ENCODE peak calls at places on chromosomes 7 and 10, in nine cellular contexts. One of them, this sample, is unnamed.

GRCh38 chr7:43850348-43851116 is 18.8 kb downstream of the MRPS24 start:
- DNase-seq in Panc1: no peak
- DNase-seq in stomach: no peak
- DNase-seq in SK-N-SH: no peak
- DNase-seq in HepG2: no peak
- DNase-seq in sigmoid colon: no peak
- DNase-seq in spleen: no peak
- DNase-seq in H1: no peak
- DNase-seq in transverse colon: no peak
- DNase-seq in this sample: no peak

GRCh38 chr10:70337201-70337651 is 45.2 kb downstream of the LRRC20 start:
- DNase-seq in Panc1: no peak
- DNase-seq in stomach: no peak
- DNase-seq in SK-N-SH: no peak
- DNase-seq in HepG2: no peak
- DNase-seq in sigmoid colon: peak; percentile 36
- DNase-seq in spleen: peak; percentile 63
- DNase-seq in H1: no peak
- DNase-seq in transverse colon: peak; percentile 4
- DNase-seq in this sample: no peak

GRCh38 chr10:80202934-80203834 is 2.2 kb downstream of the ANXA11 start:
- DNase-seq in Panc1: no peak
- DNase-seq in stomach: peak; percentile 73
- DNase-seq in SK-N-SH: no peak
- DNase-seq in HepG2: peak; percentile 77
- DNase-seq in sigmoid colon: peak; percentile 91
- DNase-seq in spleen: peak; percentile 88
- DNase-seq in H1: peak; percentile 34
- DNase-seq in transverse colon: peak; percentile 72
- DNase-seq in this sample: no peak

GRCh38 chr7:69994218-69994617 is 395.9 kb downstream of the AUTS2 start:
- DNase-seq in Panc1: no peak
- DNase-seq in stomach: no peak
- DNase-seq in SK-N-SH: no peak
- DNase-seq in HepG2: no peak
- DNase-seq in sigmoid colon: no peak
- DNase-seq in spleen: no peak
- DNase-seq in H1: no peak
- DNase-seq in transverse colon: no peak
- DNase-seq in this sample: no peak

GRCh38 chr7:31857178-31857577 is 170.2 kb downstream of the PPP1R17 start:
- DNase-seq in Panc1: no peak
- DNase-seq in stomach: no peak
- DNase-seq in SK-N-SH: no peak
- DNase-seq in HepG2: no peak
- DNase-seq in sigmoid colon: no peak
- DNase-seq in spleen: no peak
- DNase-seq in H1: no peak
- DNase-seq in transverse colon: no peak
- DNase-seq in this sample: no peak

GRCh38 chr7:117283779-117284178 is 39.1 kb downstream of the WNT2 start:
- DNase-seq in Panc1: no peak
- DNase-seq in stomach: no peak
- DNase-seq in SK-N-SH: no peak
- DNase-seq in HepG2: no peak
- DNase-seq in sigmoid colon: no peak
- DNase-seq in spleen: no peak
- DNase-seq in H1: no peak
- DNase-seq in transverse colon: no peak
- DNase-seq in this sample: no peak

GRCh38 chr7:2870471-2870941 is 26.4 kb upstream of the GNA12 start:
- DNase-seq in Panc1: no peak
- DNase-seq in stomach: peak; percentile 63
- DNase-seq in SK-N-SH: peak; percentile 29
- DNase-seq in HepG2: no peak
- DNase-seq in sigmoid colon: peak; percentile 86
- DNase-seq in spleen: peak; percentile 90
- DNase-seq in H1: no peak
- DNase-seq in transverse colon: peak; percentile 61
- DNase-seq in this sample: no peak

GRCh38 chr7:4220011-4220410 is 462.1 kb upstream of the FOXK1 start:
- DNase-seq in Panc1: no peak
- DNase-seq in stomach: no peak
- DNase-seq in SK-N-SH: no peak
- DNase-seq in HepG2: no peak
- DNase-seq in sigmoid colon: no peak
- DNase-seq in spleen: no peak
- DNase-seq in H1: no peak
- DNase-seq in transverse colon: no peak
- DNase-seq in this sample: no peak

DNA sequence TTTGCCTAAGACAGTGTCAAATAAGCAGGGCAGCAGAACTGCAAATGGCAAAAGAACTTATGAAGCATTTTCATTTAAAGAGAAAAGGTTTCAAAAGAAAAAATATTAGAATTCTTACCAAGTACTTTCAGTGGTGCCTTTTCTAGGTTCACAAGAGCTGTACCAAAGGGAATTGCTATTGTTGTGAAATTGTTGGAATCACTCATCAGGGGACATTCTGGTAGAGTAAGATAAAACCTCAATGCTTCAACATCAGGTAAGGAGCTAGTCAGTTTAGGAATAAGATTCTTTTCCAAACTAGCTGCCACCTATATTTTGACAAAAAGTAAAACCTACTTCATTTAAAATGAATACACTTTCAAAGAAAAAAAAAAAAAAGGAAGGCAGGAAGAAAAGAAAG is 85.0 kb downstream of the HERC4 start:
- DNase-seq in Panc1: no peak
- DNase-seq in stomach: no peak
- DNase-seq in SK-N-SH: no peak
- DNase-seq in HepG2: no peak
- DNase-seq in sigmoid colon: no peak
- DNase-seq in spleen: no peak
- DNase-seq in H1: no peak
- DNase-seq in transverse colon: no peak
- DNase-seq in this sample: no peak
- TF ChIP-seq POLR2AphosphoS5 in Panc1: no peak
- TF ChIP-seq POLR2AphosphoS5 in stomach: no peak
- TF ChIP-seq POLR2AphosphoS5 in SK-N-SH: no peak
- TF ChIP-seq POLR2AphosphoS5 in HepG2: no peak
- TF ChIP-seq POLR2AphosphoS5 in sigmoid colon: no peak
- TF ChIP-seq POLR2AphosphoS5 in spleen: no peak
- TF ChIP-seq POLR2AphosphoS5 in H1: no peak
- TF ChIP-seq POLR2AphosphoS5 in transverse colon: no peak
- TF ChIP-seq POLR2AphosphoS5 in this sample: no peak

DNA sequence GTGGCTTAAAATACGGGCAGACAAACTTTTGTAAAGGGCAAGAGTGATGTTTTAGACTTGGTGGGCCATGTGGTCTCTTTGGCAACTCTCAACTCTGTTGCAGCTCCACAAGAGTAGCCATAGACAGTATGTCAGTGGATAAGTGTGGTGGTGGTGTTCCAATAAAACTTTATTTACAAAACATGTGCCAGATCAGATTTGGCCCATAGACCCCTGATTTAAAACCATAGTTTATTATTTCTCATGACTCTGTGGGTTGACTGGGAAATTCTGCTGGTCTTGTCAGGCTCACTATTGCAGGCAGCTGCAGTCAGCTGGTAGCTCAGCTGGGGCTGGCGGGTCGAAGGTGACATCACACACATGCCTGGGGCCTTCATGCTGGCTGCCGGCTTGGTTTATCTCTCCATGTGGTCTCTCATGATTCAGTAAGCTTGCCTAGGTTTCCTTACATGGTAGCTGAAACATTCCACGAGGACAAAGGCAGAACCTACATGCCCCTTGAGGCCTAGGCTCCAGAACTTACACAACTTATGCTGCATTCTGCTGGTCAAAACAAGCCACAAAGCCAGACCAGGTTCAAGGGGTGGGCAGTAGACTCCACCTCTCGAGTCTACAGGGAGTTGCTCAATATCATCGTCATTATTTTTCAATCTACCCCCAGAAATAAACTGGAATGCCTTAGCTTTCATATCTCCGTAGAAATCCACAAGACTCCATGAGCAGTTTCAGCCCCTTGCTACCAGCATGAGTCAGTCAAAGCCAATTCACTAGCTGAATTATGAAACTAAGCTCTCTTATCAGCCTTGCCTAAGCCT is 245.7 kb downstream of the WDR11 start:
- DNase-seq in Panc1: no peak
- DNase-seq in stomach: peak; percentile 33
- DNase-seq in SK-N-SH: no peak
- DNase-seq in HepG2: peak; percentile 24
- DNase-seq in sigmoid colon: no peak
- DNase-seq in spleen: no peak
- DNase-seq in H1: no peak
- DNase-seq in transverse colon: peak; percentile 22
- DNase-seq in this sample: no peak
- TF ChIP-seq POLR2AphosphoS5 in Panc1: no peak
- TF ChIP-seq POLR2AphosphoS5 in stomach: no peak
- TF ChIP-seq POLR2AphosphoS5 in SK-N-SH: no peak
- TF ChIP-seq POLR2AphosphoS5 in HepG2: no peak
- TF ChIP-seq POLR2AphosphoS5 in sigmoid colon: no peak
- TF ChIP-seq POLR2AphosphoS5 in spleen: no peak
- TF ChIP-seq POLR2AphosphoS5 in H1: no peak
- TF ChIP-seq POLR2AphosphoS5 in transverse colon: no peak
- TF ChIP-seq POLR2AphosphoS5 in this sample: no peak

GRCh38 chr7:28082071-28082470 is 98.5 kb downstream of the JAZF1 start:
- DNase-seq in Panc1: no peak
- DNase-seq in stomach: no peak
- DNase-seq in SK-N-SH: no peak
- DNase-seq in HepG2: no peak
- DNase-seq in sigmoid colon: no peak
- DNase-seq in spleen: no peak
- DNase-seq in H1: no peak
- DNase-seq in transverse colon: no peak
- DNase-seq in this sample: no peak

GRCh38 chr7:28081016-28081415 is 99.6 kb downstream of the JAZF1 start:
- DNase-seq in Panc1: no peak
- DNase-seq in stomach: no peak
- DNase-seq in SK-N-SH: peak; percentile 31
- DNase-seq in HepG2: no peak
- DNase-seq in sigmoid colon: no peak
- DNase-seq in spleen: no peak
- DNase-seq in H1: no peak
- DNase-seq in transverse colon: peak; percentile 24
- DNase-seq in this sample: no peak

GRCh38 chr7:28086198-28086597 is 94.4 kb downstream of the JAZF1 start:
- DNase-seq in Panc1: no peak
- DNase-seq in stomach: no peak
- DNase-seq in SK-N-SH: no peak
- DNase-seq in HepG2: no peak
- DNase-seq in sigmoid colon: no peak
- DNase-seq in spleen: no peak
- DNase-seq in H1: no peak
- DNase-seq in transverse colon: no peak
- DNase-seq in this sample: no peak

GRCh38 chr7:28083998-28084985 is 96.3 kb downstream of the JAZF1 start:
- DNase-seq in Panc1: no peak
- DNase-seq in stomach: no peak
- DNase-seq in SK-N-SH: no peak
- DNase-seq in HepG2: no peak
- DNase-seq in sigmoid colon: no peak
- DNase-seq in spleen: no peak
- DNase-seq in H1: no peak
- DNase-seq in transverse colon: no peak
- DNase-seq in this sample: no peak

DNA sequence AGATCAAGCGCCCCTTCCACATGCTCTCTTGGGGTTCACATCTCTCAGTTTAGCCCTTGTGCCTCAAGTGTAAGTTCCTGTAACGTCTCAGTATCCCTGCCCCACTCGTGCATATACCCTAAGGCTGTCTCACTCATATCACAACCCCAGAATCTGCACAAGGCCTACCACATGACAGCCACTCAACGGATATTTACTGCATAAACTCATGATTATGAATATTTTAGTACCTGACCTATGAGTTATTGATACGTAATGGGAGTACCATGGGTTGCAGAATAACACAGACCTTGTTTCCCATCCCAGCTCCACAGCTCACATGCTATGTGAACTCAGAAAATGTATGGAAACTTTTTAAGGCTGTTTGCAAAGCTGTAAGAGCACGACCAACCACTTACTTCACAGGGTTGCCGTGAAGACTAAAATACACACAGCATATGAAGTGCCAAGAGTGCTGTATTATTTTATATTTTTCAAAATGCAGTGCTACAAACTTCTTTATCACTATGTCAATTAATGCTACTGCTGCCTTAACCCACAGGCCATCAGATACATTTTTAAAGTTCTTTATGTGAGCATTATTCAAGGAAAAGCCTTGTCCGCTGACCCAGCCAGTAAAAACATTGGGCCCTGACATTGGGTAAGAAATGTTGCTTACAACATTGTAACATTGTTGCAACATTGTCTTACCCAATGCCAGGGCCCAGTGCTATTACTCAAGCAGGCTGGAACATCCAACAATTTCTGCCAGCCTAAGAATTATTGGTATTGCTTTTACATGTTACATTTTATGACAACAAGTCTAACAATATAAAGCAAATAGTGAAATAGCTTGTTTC is 97.2 kb downstream of the JAZF1 start:
- DNase-seq in Panc1: no peak
- DNase-seq in stomach: no peak
- DNase-seq in SK-N-SH: no peak
- DNase-seq in HepG2: no peak
- DNase-seq in sigmoid colon: peak; percentile 83
- DNase-seq in spleen: no peak
- DNase-seq in H1: no peak
- DNase-seq in transverse colon: no peak
- DNase-seq in this sample: no peak
- TF ChIP-seq POLR2AphosphoS5 in Panc1: no peak
- TF ChIP-seq POLR2AphosphoS5 in stomach: peak; percentile 46
- TF ChIP-seq POLR2AphosphoS5 in SK-N-SH: no peak
- TF ChIP-seq POLR2AphosphoS5 in HepG2: no peak
- TF ChIP-seq POLR2AphosphoS5 in sigmoid colon: peak; percentile 71
- TF ChIP-seq POLR2AphosphoS5 in spleen: no peak
- TF ChIP-seq POLR2AphosphoS5 in H1: no peak
- TF ChIP-seq POLR2AphosphoS5 in transverse colon: peak; percentile 62
- TF ChIP-seq POLR2AphosphoS5 in this sample: no peak

GRCh38 chr7:26374665-26375373 is 83.2 kb downstream of the SNX10 start:
- DNase-seq in Panc1: no peak
- DNase-seq in stomach: no peak
- DNase-seq in SK-N-SH: no peak
- DNase-seq in HepG2: no peak
- DNase-seq in sigmoid colon: no peak
- DNase-seq in spleen: no peak
- DNase-seq in H1: no peak
- DNase-seq in transverse colon: no peak
- DNase-seq in this sample: no peak

GRCh38 chr7:26372738-26373137 is 81.1 kb downstream of the SNX10 start:
- DNase-seq in Panc1: no peak
- DNase-seq in stomach: no peak
- DNase-seq in SK-N-SH: no peak
- DNase-seq in HepG2: no peak
- DNase-seq in sigmoid colon: no peak
- DNase-seq in spleen: no peak
- DNase-seq in H1: no peak
- DNase-seq in transverse colon: no peak
- DNase-seq in this sample: no peak

GRCh38 chr7:26375604-26376207 is 84.0 kb downstream of the SNX10 start:
- DNase-seq in Panc1: no peak
- DNase-seq in stomach: no peak
- DNase-seq in SK-N-SH: no peak
- DNase-seq in HepG2: no peak
- DNase-seq in sigmoid colon: no peak
- DNase-seq in spleen: no peak
- DNase-seq in H1: no peak
- DNase-seq in transverse colon: no peak
- DNase-seq in this sample: no peak

GRCh38 chr7:26379711-26380110 is 88.0 kb downstream of the SNX10 start:
- DNase-seq in Panc1: no peak
- DNase-seq in stomach: no peak
- DNase-seq in SK-N-SH: no peak
- DNase-seq in HepG2: no peak
- DNase-seq in sigmoid colon: no peak
- DNase-seq in spleen: no peak
- DNase-seq in H1: no peak
- DNase-seq in transverse colon: peak; percentile 24
- DNase-seq in this sample: no peak

DNA sequence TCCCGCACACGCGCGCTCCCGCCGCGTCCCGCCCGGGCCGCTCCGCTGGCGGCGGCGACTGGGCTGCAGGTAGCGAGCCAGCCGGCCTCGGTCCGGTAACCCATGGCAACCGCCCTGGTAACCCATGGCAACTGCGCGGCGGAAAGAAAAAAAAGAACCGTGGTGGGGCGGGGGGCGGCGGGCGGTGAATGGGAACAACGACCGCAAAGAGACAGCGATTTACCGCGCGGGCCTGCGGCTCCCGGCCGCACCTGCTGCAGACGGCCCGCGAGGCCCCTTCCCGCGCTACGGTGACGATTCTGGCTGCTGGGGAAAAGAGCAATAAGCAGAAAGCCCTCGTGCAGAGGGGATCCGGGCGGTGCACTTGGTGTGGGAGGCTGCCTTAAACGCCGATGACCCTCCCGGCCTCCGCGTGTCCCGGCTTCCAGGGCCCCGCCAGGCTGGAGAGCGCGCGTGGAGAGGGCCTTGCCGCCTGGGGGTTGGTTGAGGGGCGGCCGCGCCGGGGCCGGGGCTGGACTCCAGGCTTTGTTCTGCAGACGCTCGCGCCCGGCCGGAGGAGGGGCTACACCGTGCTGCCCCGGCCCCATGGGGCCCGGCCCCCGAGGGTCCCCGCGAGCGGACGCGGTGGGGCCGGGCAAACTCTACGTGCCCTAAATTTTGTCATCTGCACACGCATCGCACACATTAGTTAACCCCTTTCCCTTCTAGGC is 84.7 kb downstream of the SNX10 start:
- DNase-seq in Panc1: no peak
- DNase-seq in stomach: no peak
- DNase-seq in SK-N-SH: peak; percentile 94
- DNase-seq in HepG2: peak; percentile 23
- DNase-seq in sigmoid colon: no peak
- DNase-seq in spleen: peak; percentile 84
- DNase-seq in H1: no peak
- DNase-seq in transverse colon: peak; percentile 39
- DNase-seq in this sample: no peak
- TF ChIP-seq POLR2AphosphoS5 in Panc1: no peak
- TF ChIP-seq POLR2AphosphoS5 in stomach: no peak
- TF ChIP-seq POLR2AphosphoS5 in SK-N-SH: no peak
- TF ChIP-seq POLR2AphosphoS5 in HepG2: no peak
- TF ChIP-seq POLR2AphosphoS5 in sigmoid colon: no peak
- TF ChIP-seq POLR2AphosphoS5 in spleen: peak; percentile 73
- TF ChIP-seq POLR2AphosphoS5 in H1: no peak
- TF ChIP-seq POLR2AphosphoS5 in transverse colon: no peak
- TF ChIP-seq POLR2AphosphoS5 in this sample: no peak